ENCODE peak calls at places on chromosomes 5 and 9, in eight cellular contexts. One of them, this sample, is unnamed.

GRCh38 chr5:2675548-2675947 is 75.9 kb downstream of the IRX2 start:
- DNase-seq in astrocyte of the spinal cord: no peak
- DNase-seq in heart right ventricle: no peak
- DNase-seq in transverse colon: no peak
- DNase-seq in heart left ventricle: no peak
- DNase-seq in thoracic aorta: no peak
- DNase-seq in mammary epithelial cell: no peak
- DNase-seq in bronchial epithelial cell: no peak
- DNase-seq in this sample: no peak

GRCh38 chr5:135034963-135035677 is 1.1 kb upstream of the PITX1 start:
- DNase-seq in heart right ventricle: no peak
- DNase-seq in heart left ventricle: no peak
- DNase-seq in transverse colon: no peak
- DNase-seq in mammary epithelial cell: no peak
- DNase-seq in astrocyte of the spinal cord: no peak
- DNase-seq in bronchial epithelial cell: no peak
- DNase-seq in thoracic aorta: no peak
- DNase-seq in this sample: no peak

GRCh38 chr5:105638437-105638836 is 2032.3 kb downstream of the EFNA5 start:
- DNase-seq in transverse colon: no peak
- DNase-seq in bronchial epithelial cell: no peak
- DNase-seq in mammary epithelial cell: no peak
- DNase-seq in heart right ventricle: no peak
- DNase-seq in astrocyte of the spinal cord: no peak
- DNase-seq in heart left ventricle: no peak
- DNase-seq in thoracic aorta: no peak
- DNase-seq in this sample: no peak

GRCh38 chr5:116300016-116300601 is 215.3 kb downstream of the COMMD10 start:
- DNase-seq in astrocyte of the spinal cord: no peak
- DNase-seq in bronchial epithelial cell: no peak
- DNase-seq in heart right ventricle: no peak
- DNase-seq in mammary epithelial cell: no peak
- DNase-seq in transverse colon: no peak
- DNase-seq in thoracic aorta: no peak
- DNase-seq in heart left ventricle: no peak
- DNase-seq in this sample: no peak

GRCh38 chr5:163460562-163461176 is at the start of gene HMMR:
- DNase-seq in thoracic aorta: no peak
- DNase-seq in astrocyte of the spinal cord: no peak
- DNase-seq in bronchial epithelial cell: peak
- DNase-seq in heart right ventricle: no peak
- DNase-seq in heart left ventricle: no peak
- DNase-seq in mammary epithelial cell: no peak
- DNase-seq in transverse colon: peak
- DNase-seq in this sample: no peak

GRCh38 chr5:26757941-26758340 is 280.4 kb downstream of the CDH9 start:
- DNase-seq in bronchial epithelial cell: peak
- DNase-seq in heart right ventricle: no peak
- DNase-seq in mammary epithelial cell: no peak
- DNase-seq in transverse colon: no peak
- DNase-seq in astrocyte of the spinal cord: peak
- DNase-seq in heart left ventricle: no peak
- DNase-seq in thoracic aorta: no peak
- DNase-seq in this sample: no peak

GRCh38 chr5:67680109-67680508 is 483.5 kb upstream of the CD180 start:
- DNase-seq in transverse colon: no peak
- DNase-seq in astrocyte of the spinal cord: no peak
- DNase-seq in heart left ventricle: no peak
- DNase-seq in heart right ventricle: no peak
- DNase-seq in mammary epithelial cell: no peak
- DNase-seq in bronchial epithelial cell: no peak
- DNase-seq in thoracic aorta: no peak
- DNase-seq in this sample: no peak

GRCh38 chr9:93473411-93473810 is 20.0 kb upstream of the FAM120AOS start:
- DNase-seq in mammary epithelial cell: peak
- DNase-seq in bronchial epithelial cell: peak
- DNase-seq in heart right ventricle: no peak
- DNase-seq in astrocyte of the spinal cord: no peak
- DNase-seq in thoracic aorta: no peak
- DNase-seq in heart left ventricle: no peak
- DNase-seq in transverse colon: no peak
- DNase-seq in this sample: no peak

DNA sequence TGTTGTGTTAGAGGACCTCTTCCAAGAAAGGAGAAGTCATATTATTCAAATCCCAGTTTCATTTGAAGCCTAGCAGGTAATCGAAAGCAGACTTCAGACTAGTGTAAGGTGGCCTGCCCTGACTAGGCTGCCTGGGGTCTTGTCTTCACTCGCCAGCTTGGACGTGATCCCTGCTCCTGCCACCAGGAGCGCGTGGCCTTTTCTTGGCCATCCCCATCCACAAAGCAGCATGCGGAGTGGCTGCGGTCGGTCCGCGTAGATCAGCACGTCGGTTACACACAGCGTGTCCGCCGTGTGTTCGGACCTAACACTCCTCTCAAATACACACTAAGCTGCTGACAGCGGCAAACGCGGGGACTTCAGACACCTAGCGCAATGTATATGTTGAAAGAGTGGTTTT is 37.3 kb downstream of the CFAP77 start:
- DNase-seq in transverse colon: no peak
- DNase-seq in heart left ventricle: no peak
- DNase-seq in thoracic aorta: no peak
- DNase-seq in heart right ventricle: no peak
- DNase-seq in bronchial epithelial cell: no peak
- DNase-seq in mammary epithelial cell: no peak
- DNase-seq in astrocyte of the spinal cord: no peak
- DNase-seq in this sample: no peak
- TF ChIP-seq CTCF in transverse colon: no peak
- TF ChIP-seq CTCF in heart left ventricle: no peak
- TF ChIP-seq CTCF in thoracic aorta: no peak
- TF ChIP-seq CTCF in heart right ventricle: no peak
- TF ChIP-seq CTCF in bronchial epithelial cell: peak
- TF ChIP-seq CTCF in mammary epithelial cell: no peak
- TF ChIP-seq CTCF in astrocyte of the spinal cord: no peak
- TF ChIP-seq CTCF in this sample: no peak

GRCh38 chr5:158874343-158874742 is 225.4 kb downstream of the EBF1 start:
- DNase-seq in transverse colon: no peak
- DNase-seq in bronchial epithelial cell: no peak
- DNase-seq in heart left ventricle: no peak
- DNase-seq in mammary epithelial cell: no peak
- DNase-seq in astrocyte of the spinal cord: no peak
- DNase-seq in heart right ventricle: no peak
- DNase-seq in thoracic aorta: no peak
- DNase-seq in this sample: no peak

GRCh38 chr5:158873115-158873514 is 226.6 kb downstream of the EBF1 start:
- DNase-seq in heart right ventricle: no peak
- DNase-seq in transverse colon: no peak
- DNase-seq in astrocyte of the spinal cord: no peak
- DNase-seq in thoracic aorta: no peak
- DNase-seq in mammary epithelial cell: no peak
- DNase-seq in bronchial epithelial cell: no peak
- DNase-seq in heart left ventricle: no peak
- DNase-seq in this sample: no peak

GRCh38 chr5:158876263-158876942 is 223.3 kb downstream of the EBF1 start:
- DNase-seq in astrocyte of the spinal cord: peak
- DNase-seq in thoracic aorta: no peak
- DNase-seq in transverse colon: no peak
- DNase-seq in bronchial epithelial cell: no peak
- DNase-seq in heart right ventricle: no peak
- DNase-seq in mammary epithelial cell: no peak
- DNase-seq in heart left ventricle: no peak
- DNase-seq in this sample: no peak

GRCh38 chr5:158875272-158875679 is 224.4 kb downstream of the EBF1 start:
- DNase-seq in heart left ventricle: no peak
- DNase-seq in bronchial epithelial cell: peak
- DNase-seq in thoracic aorta: no peak
- DNase-seq in astrocyte of the spinal cord: peak
- DNase-seq in transverse colon: no peak
- DNase-seq in heart right ventricle: no peak
- DNase-seq in mammary epithelial cell: no peak
- DNase-seq in this sample: no peak

GRCh38 chr5:158874814-158875213 is 224.9 kb downstream of the EBF1 start:
- DNase-seq in thoracic aorta: no peak
- DNase-seq in heart right ventricle: no peak
- DNase-seq in astrocyte of the spinal cord: no peak
- DNase-seq in transverse colon: no peak
- DNase-seq in heart left ventricle: no peak
- DNase-seq in mammary epithelial cell: no peak
- DNase-seq in bronchial epithelial cell: no peak
- DNase-seq in this sample: no peak
- H3K4me3 ChIP-seq in thoracic aorta: peak
- H3K4me3 ChIP-seq in heart right ventricle: peak
- H3K4me3 ChIP-seq in astrocyte of the spinal cord: no peak
- H3K4me3 ChIP-seq in transverse colon: no peak
- H3K4me3 ChIP-seq in heart left ventricle: no peak
- H3K4me3 ChIP-seq in mammary epithelial cell: no peak
- H3K4me3 ChIP-seq in bronchial epithelial cell: no peak
- H3K4me3 ChIP-seq in this sample: no peak

DNA sequence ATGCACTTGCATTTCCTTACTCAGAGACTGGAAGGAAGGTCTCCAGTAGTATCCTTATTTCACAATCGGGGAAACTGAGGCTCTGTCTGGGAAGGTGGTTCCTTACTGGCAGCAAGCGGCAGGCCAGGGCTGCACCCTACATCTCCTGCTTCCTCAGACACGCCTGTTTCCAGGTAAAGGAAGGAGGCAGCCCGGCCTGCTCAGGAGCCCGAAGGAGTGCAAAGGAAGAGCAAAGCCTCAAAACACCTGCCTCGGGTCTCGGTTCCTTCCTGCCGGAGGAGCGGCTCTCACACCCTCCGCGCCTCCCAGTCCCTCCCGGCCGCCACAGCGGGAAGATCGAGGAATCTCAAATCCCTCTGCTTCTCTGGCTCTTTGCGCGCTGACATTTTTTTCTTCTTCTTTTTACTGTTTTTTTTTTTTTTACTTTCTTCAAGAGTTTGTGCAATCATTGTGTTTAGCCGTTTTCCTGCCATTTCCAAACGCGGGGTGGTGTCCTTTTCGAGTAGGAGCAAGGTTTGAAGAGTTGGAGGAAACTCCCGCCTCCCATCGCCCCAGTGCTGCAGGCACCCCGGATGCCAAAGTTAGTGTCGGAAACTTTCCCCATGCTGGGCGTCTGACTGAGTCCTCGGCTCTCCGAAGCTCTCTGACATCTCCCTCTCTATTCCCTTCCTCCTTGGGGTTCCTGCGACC is 1.0 kb downstream of the GGTA1 start:
- DNase-seq in thoracic aorta: no peak
- DNase-seq in bronchial epithelial cell: peak
- DNase-seq in heart left ventricle: peak
- DNase-seq in heart right ventricle: peak
- DNase-seq in mammary epithelial cell: peak
- DNase-seq in transverse colon: no peak
- DNase-seq in astrocyte of the spinal cord: peak
- DNase-seq in this sample: no peak
- TF ChIP-seq CTCF in thoracic aorta: no peak
- TF ChIP-seq CTCF in bronchial epithelial cell: no peak
- TF ChIP-seq CTCF in heart left ventricle: no peak
- TF ChIP-seq CTCF in heart right ventricle: peak
- TF ChIP-seq CTCF in mammary epithelial cell: no peak
- TF ChIP-seq CTCF in transverse colon: no peak
- TF ChIP-seq CTCF in astrocyte of the spinal cord: no peak
- TF ChIP-seq CTCF in this sample: no peak

DNA sequence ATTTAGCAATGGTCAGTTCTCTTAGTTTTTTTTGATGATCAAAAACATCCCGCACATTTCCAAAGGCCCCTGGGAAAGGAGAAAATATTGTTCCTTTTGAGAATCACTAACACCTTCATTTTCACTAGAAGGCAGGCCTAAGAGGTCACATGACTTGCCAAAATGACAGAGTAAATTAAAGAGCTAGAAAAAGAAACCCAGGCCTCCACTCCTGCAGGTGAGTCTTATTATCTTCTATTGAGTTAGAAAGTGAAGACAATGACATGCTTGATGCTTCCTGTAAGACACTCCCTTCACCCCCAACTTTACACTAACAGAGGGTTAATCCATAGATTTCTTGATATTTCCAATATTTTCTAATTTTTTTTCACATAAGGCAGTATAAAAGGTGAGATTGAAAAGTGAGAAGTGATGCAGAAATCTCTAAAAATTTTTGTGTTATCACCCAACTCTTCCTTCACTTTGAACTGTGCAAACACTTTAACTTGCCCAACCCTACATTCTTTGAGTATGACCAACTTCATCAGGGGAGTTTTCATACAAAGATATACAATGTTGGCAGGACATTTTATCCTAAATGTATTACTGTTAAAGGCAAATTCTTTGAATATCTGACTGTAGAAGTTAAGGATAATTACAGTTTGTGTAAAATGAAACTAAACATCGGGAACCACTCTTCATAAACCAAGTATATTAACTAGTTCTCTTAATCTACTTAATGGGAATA is 57.1 kb downstream of the SUB1 start:
- DNase-seq in transverse colon: no peak
- DNase-seq in thoracic aorta: no peak
- DNase-seq in astrocyte of the spinal cord: peak
- DNase-seq in heart right ventricle: no peak
- DNase-seq in mammary epithelial cell: peak
- DNase-seq in heart left ventricle: no peak
- DNase-seq in bronchial epithelial cell: peak
- DNase-seq in this sample: no peak
- H3K4me3 ChIP-seq in transverse colon: no peak
- H3K4me3 ChIP-seq in thoracic aorta: peak
- H3K4me3 ChIP-seq in astrocyte of the spinal cord: no peak
- H3K4me3 ChIP-seq in heart right ventricle: no peak
- H3K4me3 ChIP-seq in mammary epithelial cell: no peak
- H3K4me3 ChIP-seq in heart left ventricle: no peak
- H3K4me3 ChIP-seq in bronchial epithelial cell: no peak
- H3K4me3 ChIP-seq in this sample: no peak

This sample was measured in mucosa of descending colon.